ENCODE peak calls at places on chromosomes 7 and 10, in five cellular contexts. D is ovary, I is GM10248, P is fibroblast of lung, V is GM12864. U is an unnamed sample.

GRCh38 chr7:103887853-103888602 is 101.4 kb downstream of the RELN start:
- DNase-seq in D (no peak), I (no peak), P (no peak), V (no peak), U (no peak)

GRCh38 chr7:50366311-50366710 is 61.8 kb downstream of the IKZF1 start:
- DNase-seq in D (no peak), I (no peak), P (no peak), V (no peak), U (no peak)

GRCh38 chr7:85600425-85600824 is 413.6 kb upstream of the SEMA3D start:
- DNase-seq in D (no peak), I (no peak), P (no peak), V (no peak), U (no peak)

GRCh38 chr10:69318997-69319727 is 40.9 kb downstream of the HK1 start:
- DNase-seq in D (peak; percentile 75), I (peak; percentile 69), P (peak; percentile 67), V (no peak), U (no peak)

GRCh38 chr7:81260152-81260551 is 341.3 kb upstream of the SEMA3C start:
- DNase-seq in D (no peak), I (no peak), P (no peak), V (no peak), U (no peak)

GRCh38 chr10:71434760-71435394 is 38.2 kb downstream of the CDH23 start:
- DNase-seq in D (no peak), I (no peak), P (no peak), V (no peak), U (no peak)

GRCh38 chr10:113960617-113961260 is 82.9 kb upstream of the ADRB1 start:
- DNase-seq in D (no peak), I (peak; percentile 34), P (peak; percentile 34), V (no peak), U (no peak)

GRCh38 chr10:30062090-30062489 is 2.7 kb upstream of the JCAD start:
- DNase-seq in D (no peak), I (no peak), P (peak; percentile 94), V (no peak), U (peak; percentile 31)

GRCh38 chr7:77330169-77330882 is 85.8 kb downstream of the GSAP start:
- DNase-seq in D (no peak), I (peak; percentile 49), P (no peak), V (peak; percentile 68), U (no peak)

GRCh38 chr10:129522041-129522585 is 55.1 kb downstream of the MGMT start:
- DNase-seq in D (no peak), I (no peak), P (no peak), V (no peak), U (no peak)

GRCh38 chr10:11437391-11438241 is 173.8 kb downstream of the USP6NL start:
- DNase-seq in D (no peak), I (no peak), P (no peak), V (no peak), U (no peak)

GRCh38 chr7:105003275-105003674 is 10.7 kb upstream of the KMT2E start:
- DNase-seq in D (no peak), I (no peak), P (peak; percentile 86), V (no peak), U (no peak)

GRCh38 chr10:78528749-78529204 is 495.1 kb downstream of the RPS24 start:
- DNase-seq in D (peak; percentile 2), I (no peak), P (no peak), V (no peak), U (no peak)

GRCh38 chr10:122911889-122912484 is 1.6 kb downstream of the FAM24A start:
- DNase-seq in D (no peak), I (peak; percentile 58), P (peak; percentile 44), V (no peak), U (peak; percentile 35)

GRCh38 chr10:62766383-62766782 is 38.1 kb upstream of the ADO start:
- DNase-seq in D (no peak), I (no peak), P (no peak), V (no peak), U (no peak)

GRCh38 chr7:46933596-46933995 is 648.3 kb downstream of the TNS3 start:
- DNase-seq in D (no peak), I (no peak), P (peak; percentile 49), V (no peak), U (peak; percentile 26)

GRCh38 chr10:34184901-34185386 is 630.2 kb downstream of the PARD3 start:
- DNase-seq in D (no peak), I (no peak), P (no peak), V (no peak), U (no peak)

GRCh38 chr7:27459021-27459728 is 203.5 kb downstream of the HIBADH start:
- DNase-seq in D (no peak), I (no peak), P (no peak), V (no peak), U (no peak)

GRCh38 chr10:124367936-124368335 is 50.8 kb downstream of the OAT start:
- DNase-seq in D (no peak), I (no peak), P (no peak), V (no peak), U (no peak)

GRCh38 chr10:26725837-26726727 is 28.6 kb downstream of the PDSS1 start:
- DNase-seq in D (peak; percentile 84), I (peak; percentile 59), P (peak; percentile 70), V (no peak), U (peak; percentile 72)

GRCh38 chr7:132061931-132062330 is 505.5 kb upstream of the PODXL start:
- DNase-seq in D (no peak), I (no peak), P (peak; percentile 48), V (no peak), U (no peak)

GRCh38 chr7:132066776-132067175 is 509.5 kb downstream of the PLXNA4 start:
- DNase-seq in D (peak; percentile 57), I (no peak), P (peak; percentile 85), V (no peak), U (peak; percentile 53)

GRCh38 chr7:132063800-132064199 is 507.4 kb upstream of the PODXL start:
- DNase-seq in D (no peak), I (no peak), P (no peak), V (no peak), U (no peak)

GRCh38 chr7:132065193-132065972 is 509.0 kb upstream of the PODXL start:
- DNase-seq in D (peak; percentile 66), I (no peak), P (peak; percentile 98), V (no peak), U (peak; percentile 89)

DNA sequence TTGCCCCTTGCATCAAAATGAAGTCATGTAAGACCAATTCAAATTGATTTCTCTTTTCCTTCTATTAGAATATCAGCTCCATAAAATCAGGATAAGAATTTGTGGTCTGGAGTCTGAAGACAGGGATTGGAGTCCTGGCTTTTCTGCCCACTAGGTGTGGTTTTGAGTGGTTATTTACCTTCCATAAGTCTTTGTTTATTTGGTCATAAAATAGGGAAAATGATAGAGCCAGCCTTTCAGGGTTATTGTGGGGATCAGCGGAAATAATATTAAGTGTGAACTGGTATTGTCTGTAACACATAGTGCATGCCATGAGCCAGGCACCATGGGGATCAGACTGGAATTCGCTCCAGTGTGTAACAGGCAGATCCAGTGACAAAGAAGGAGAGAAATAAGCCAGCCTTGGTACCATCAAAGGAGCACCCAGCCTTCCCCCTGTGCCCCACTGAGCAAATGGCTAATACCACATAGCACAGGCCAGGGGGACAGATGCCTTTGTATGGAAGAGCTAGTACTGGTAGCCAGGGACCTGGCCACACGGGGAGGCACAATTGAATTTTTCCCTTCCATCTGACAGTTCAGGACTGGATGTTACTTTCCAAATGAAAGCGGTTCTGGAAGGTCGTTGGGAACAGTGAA is 509.7 kb upstream of the PODXL start:
- DNase-seq in D (no peak), I (no peak), P (peak; percentile 25), V (no peak), U (no peak)
- TF ChIP-seq CTCF in D (no peak), I (no peak), P (no peak), V (no peak), U (no peak)

GRCh38 chr7:40194743-40195142 is 59.9 kb downstream of the SUGCT start:
- DNase-seq in D (no peak), I (no peak), P (peak; percentile 80), V (no peak), U (no peak)

GRCh38 chr7:40197527-40197926 is 62.7 kb downstream of the SUGCT start:
- DNase-seq in D (no peak), I (no peak), P (peak; percentile 10), V (no peak), U (no peak)

GRCh38 chr7:40202851-40203250 is 68.0 kb downstream of the SUGCT start:
- DNase-seq in D (no peak), I (no peak), P (peak; percentile 78), V (no peak), U (no peak)

GRCh38 chr7:40200791-40201190 is 66.0 kb downstream of the SUGCT start:
- DNase-seq in D (no peak), I (no peak), P (peak; percentile 87), V (no peak), U (no peak)

GRCh38 chr7:40199076-40199802 is 64.4 kb downstream of the SUGCT start:
- DNase-seq in D (no peak), I (no peak), P (peak; percentile 72), V (no peak), U (no peak)
- TF ChIP-seq CTCF in D (no peak), I (peak; percentile 23), P (peak; percentile 46), V (no peak), U (peak; percentile 55)

GRCh38 chr7:2720024-2720423 is 32.0 kb downstream of the AMZ1 start:
- DNase-seq in D (no peak), I (no peak), P (no peak), V (no peak), U (no peak)

GRCh38 chr7:2717905-2718702 is 30.1 kb downstream of the AMZ1 start:
- DNase-seq in D (no peak), I (no peak), P (no peak), V (no peak), U (no peak)

GRCh38 chr7:2717293-2717904 is 29.4 kb downstream of the AMZ1 start:
- DNase-seq in D (peak; percentile 80), I (no peak), P (no peak), V (no peak), U (no peak)

GRCh38 chr7:2718703-2718965 is 30.6 kb downstream of the AMZ1 start:
- DNase-seq in D (no peak), I (no peak), P (no peak), V (no peak), U (no peak)

GRCh38 chr7:2719007-2719406 is 31.0 kb downstream of the AMZ1 start:
- DNase-seq in D (no peak), I (peak; percentile 63), P (no peak), V (no peak), U (no peak)
- TF ChIP-seq CTCF in D (no peak), I (peak; percentile 53), P (no peak), V (peak; percentile 67), U (peak; percentile 74)

GRCh38 chr7:74115326-74115725 is 31.7 kb downstream of the LIMK1 start:
- DNase-seq in D (no peak), I (no peak), P (no peak), V (no peak), U (no peak)
- TF ChIP-seq CTCF in D (no peak), I (no peak), P (no peak), V (no peak), U (no peak)

DNA sequence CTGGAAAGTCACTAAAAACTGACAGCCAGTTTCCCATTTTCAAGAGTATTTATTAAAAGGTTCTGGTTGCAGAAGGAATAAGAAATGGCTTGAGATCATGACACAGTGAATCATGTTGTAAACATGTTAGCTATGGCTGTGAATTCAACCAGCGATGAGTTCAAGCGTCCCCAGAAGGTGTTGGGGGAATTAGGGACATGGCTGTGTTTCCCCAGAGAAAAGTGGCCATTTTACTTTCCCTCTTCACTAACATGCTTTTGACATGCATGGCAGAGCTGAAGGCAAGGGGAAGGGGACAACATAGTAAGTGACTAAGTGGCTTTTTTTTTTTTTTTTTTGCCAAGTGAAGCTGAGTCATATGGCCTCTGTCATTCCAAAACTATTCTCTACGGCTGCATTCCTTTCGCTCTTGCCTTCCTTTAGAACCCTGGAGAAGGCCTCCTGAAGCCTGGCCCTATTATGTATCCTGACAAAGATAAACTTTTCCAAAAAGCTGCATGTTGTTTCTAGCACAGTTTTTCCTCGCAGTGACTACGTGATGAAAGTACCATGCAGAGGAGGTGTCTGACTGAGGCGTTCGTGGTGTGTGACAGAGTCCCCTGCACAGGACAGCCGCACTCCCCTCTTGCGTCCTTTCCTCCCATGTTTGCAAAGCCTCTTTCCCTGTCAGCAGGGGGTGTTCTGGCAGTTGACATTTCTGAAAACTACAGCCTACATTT is 46.9 kb downstream of the EGFR start:
- DNase-seq in D (no peak), I (no peak), P (peak; percentile 94), V (no peak), U (peak; percentile 70)
- TF ChIP-seq CTCF in D (no peak), I (no peak), P (peak; percentile 19), V (no peak), U (no peak)

U was measured in astrocyte of the cerebellum.